ENCODE peak calls at places on chromosomes 1 and 21, in ten cellular contexts. P is brain microvascular endothelial cell, F is WTC11, G is left ventricle myocardium inferior, Z is A549, W is thoracic aorta, J is body of pancreas, B is mucosa of descending colon, V is HFF-Myc, O is AG10803. N is an unnamed sample.

GRCh38 chr1:64917328-64917861 is 49.0 kb downstream of the JAK1 start:
- DNase-seq in P (peak; percentile 96), F (no peak), G (peak; percentile 45), Z (peak; percentile 73), W (peak; percentile 28), J (peak; percentile 47), B (no peak), V (peak; percentile 89), O (peak; percentile 100), N (peak; percentile 95)

GRCh38 chr1:172154571-172154970 is 265.9 kb upstream of the C1orf105 start:
- DNase-seq in P (no peak), F (no peak), G (no peak), Z (peak; percentile 13), W (no peak), J (no peak), B (no peak), V (peak; percentile 87), O (peak; percentile 81), N (peak; percentile 81)

GRCh38 chr1:5809207-5809788 is 182.9 kb downstream of the NPHP4 start:
- DNase-seq in P (no peak), F (no peak), G (no peak), Z (no peak), W (no peak), J (no peak), B (no peak), V (no peak), O (no peak), N (no peak)

GRCh38 chr1:149936992-149937705 is 470 bp upstream of the MTMR11 start:
- DNase-seq in P (no peak), F (no peak), G (no peak), Z (peak; percentile 83), W (no peak), J (no peak), B (peak; percentile 56), V (peak; percentile 36), O (peak; percentile 39), N (peak; percentile 51)

GRCh38 chr21:34999397-34999941 is 49.6 kb downstream of the RUNX1 start:
- DNase-seq in P (no peak), F (no peak), G (no peak), Z (no peak), W (no peak), J (no peak), B (no peak), V (no peak), O (peak; percentile 45), N (no peak)

GRCh38 chr1:17289756-17290155 is 18.2 kb upstream of the PADI4 start:
- DNase-seq in P (peak; percentile 23), F (no peak), G (no peak), Z (no peak), W (no peak), J (no peak), B (no peak), V (no peak), O (peak; percentile 39), N (no peak)

GRCh38 chr1:88878731-88879130 is 12.6 kb downstream of the GTF2B start:
- DNase-seq in P (no peak), F (no peak), G (no peak), Z (no peak), W (no peak), J (no peak), B (no peak), V (no peak), O (no peak), N (no peak)

GRCh38 chr1:206579747-206580437 is 32.4 kb downstream of the EIF2D start:
- DNase-seq in P (no peak), F (no peak), G (peak; percentile 64), Z (no peak), W (peak; percentile 49), J (no peak), B (peak; percentile 77), V (no peak), O (peak; percentile 82), N (peak; percentile 54)

GRCh38 chr1:201542166-201543045 is 3.5 kb downstream of the NAV1 start:
- DNase-seq in P (peak; percentile 75), F (no peak), G (peak; percentile 34), Z (no peak), W (no peak), J (no peak), B (no peak), V (no peak), O (peak; percentile 83), N (peak; percentile 66)

GRCh38 chr1:22369294-22370189 is 82.1 kb upstream of the ZBTB40 start:
- DNase-seq in P (no peak), F (no peak), G (no peak), Z (no peak), W (no peak), J (no peak), B (no peak), V (no peak), O (no peak), N (no peak)

GRCh38 chr1:14183312-14183711 is 415.2 kb upstream of the KAZN start:
- DNase-seq in P (no peak), F (no peak), G (no peak), Z (no peak), W (no peak), J (no peak), B (no peak), V (no peak), O (no peak), N (no peak)

GRCh38 chr1:33653226-33653625 is 180.8 kb downstream of the ZSCAN20 start:
- DNase-seq in P (no peak), F (no peak), G (peak; percentile 54), Z (no peak), W (no peak), J (peak; percentile 63), B (no peak), V (no peak), O (no peak), N (no peak)

GRCh38 chr1:170805957-170806662 is 129.2 kb upstream of the MROH9 start:
- DNase-seq in P (no peak), F (no peak), G (no peak), Z (no peak), W (no peak), J (no peak), B (no peak), V (no peak), O (peak; percentile 18), N (no peak)

GRCh38 chr1:170804879-170805278 is 130.5 kb upstream of the MROH9 start:
- DNase-seq in P (no peak), F (no peak), G (no peak), Z (no peak), W (no peak), J (no peak), B (no peak), V (no peak), O (no peak), N (no peak)

GRCh38 chr1:170808229-170808870 is 127.0 kb upstream of the MROH9 start:
- DNase-seq in P (no peak), F (no peak), G (no peak), Z (no peak), W (no peak), J (no peak), B (no peak), V (no peak), O (no peak), N (no peak)

GRCh38 chr1:170807432-170807831 is 127.9 kb upstream of the MROH9 start:
- DNase-seq in P (peak; percentile 75), F (no peak), G (no peak), Z (no peak), W (no peak), J (no peak), B (no peak), V (no peak), O (peak; percentile 92), N (peak; percentile 66)

GRCh38 chr1:170804419-170804818 is 130.9 kb upstream of the MROH9 start:
- DNase-seq in P (no peak), F (no peak), G (no peak), Z (no peak), W (no peak), J (no peak), B (no peak), V (no peak), O (no peak), N (no peak)
- TF ChIP-seq CTCF in P (no peak), F (no peak), G (no peak), Z (no peak), W (no peak), J (no peak), B (no peak), V (no peak), O (no peak), N (no peak)

DNA sequence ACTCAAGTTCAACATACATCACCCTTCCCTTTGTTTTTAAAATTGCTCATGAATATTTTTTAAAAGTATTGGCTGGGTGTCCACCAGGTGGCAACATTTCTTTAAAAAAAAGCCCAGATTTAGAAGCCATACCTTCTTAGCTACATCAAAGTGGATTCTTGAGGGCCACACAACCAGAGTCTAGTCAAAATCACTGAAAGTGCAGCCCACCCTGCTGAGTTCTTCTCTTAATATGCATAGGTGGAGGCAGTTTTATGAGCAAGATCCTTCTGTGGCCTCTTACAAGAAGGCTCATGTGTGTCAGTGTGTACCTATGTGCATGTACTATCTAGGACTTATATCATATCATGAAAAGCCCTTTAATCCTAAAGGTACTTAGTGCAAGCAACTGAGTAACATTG is 16.9 kb upstream of the GNG12 start:
- DNase-seq in P (peak; percentile 64), F (no peak), G (no peak), Z (no peak), W (no peak), J (peak; percentile 22), B (no peak), V (no peak), O (peak; percentile 37), N (peak; percentile 33)
- TF ChIP-seq CTCF in P (peak; percentile 48), F (peak; percentile 15), G (peak; percentile 62), Z (peak; percentile 63), W (peak; percentile 46), J (peak; percentile 64), B (no peak), V (peak; percentile 43), O (peak; percentile 56), N (peak; percentile 93)

DNA sequence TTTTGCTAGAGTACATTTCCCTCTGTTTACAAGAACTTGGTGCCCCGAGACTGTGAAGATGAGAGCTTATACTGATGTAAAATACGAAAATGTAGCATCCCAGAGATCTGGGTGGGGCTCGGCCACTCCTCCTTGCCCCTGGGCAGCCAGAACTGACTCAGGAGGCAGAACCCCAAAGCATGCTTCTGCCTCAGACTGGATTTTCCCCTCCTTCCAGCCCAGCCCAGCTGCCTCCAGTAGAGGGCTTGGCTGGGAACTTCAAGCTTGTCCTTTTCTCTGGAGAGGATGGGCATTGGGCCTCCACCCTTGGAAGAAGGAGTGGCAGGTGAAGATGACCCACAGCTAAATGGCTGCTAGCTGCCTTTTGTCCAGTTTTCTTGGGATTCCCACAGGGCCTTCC is 24.3 kb upstream of the BTG2 start:
- DNase-seq in P (no peak), F (no peak), G (no peak), Z (peak; percentile 28), W (no peak), J (peak; percentile 8), B (no peak), V (no peak), O (no peak), N (peak; percentile 60)
- TF ChIP-seq CTCF in P (peak; percentile 22), F (no peak), G (no peak), Z (no peak), W (no peak), J (no peak), B (no peak), V (peak; percentile 26), O (no peak), N (peak; percentile 50)

DNA sequence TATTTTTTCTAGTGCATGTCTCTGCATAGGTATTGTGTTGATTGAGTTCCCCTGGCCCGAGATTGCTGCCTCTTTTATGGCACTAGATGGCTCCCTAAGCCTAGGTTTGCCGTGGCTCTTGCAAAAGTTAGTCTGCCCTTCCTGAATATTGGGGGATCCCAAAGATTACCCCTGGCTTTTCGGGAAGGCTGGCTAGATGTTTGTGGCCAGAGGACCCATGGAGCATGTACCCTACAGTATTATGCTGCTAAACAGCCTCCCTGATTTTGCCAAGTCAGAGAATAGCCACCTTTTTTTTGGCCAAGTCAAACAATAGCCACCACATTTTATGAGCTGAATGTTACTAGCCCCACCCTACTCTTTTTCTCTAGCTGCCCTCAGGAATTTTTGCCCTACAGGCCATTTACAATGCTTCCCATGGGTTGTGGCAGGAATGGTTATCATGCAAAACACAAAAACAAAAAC is 343.2 kb downstream of the OLFM3 start:
- DNase-seq in P (peak; percentile 17), F (peak; percentile 68), G (no peak), Z (no peak), W (no peak), J (no peak), B (no peak), V (no peak), O (no peak), N (no peak)
- TF ChIP-seq CTCF in P (peak; percentile 56), F (peak; percentile 28), G (peak; percentile 33), Z (no peak), W (no peak), J (no peak), B (no peak), V (no peak), O (peak; percentile 19), N (no peak)